ENCODE peak calls at places on chromosomes 2 and 18, in seven cellular contexts. J is Karpas-422, T is fibroblast of lung, G is HepG2, D is PC-3, M is endodermal cell, A is neural progenitor cell. N is an unnamed sample. For H3K9me3 and H3K27me3, the result is how much of the 10 kb centered on the place peaks cover.

GRCh38 chr2:84946204-84947009 is 24.6 kb upstream of the KCMF1 start:
- DNase-seq in J (peak), T (peak), G (peak), D (peak), M (no peak), A (no peak), N (peak)

GRCh38 chr2:85838641-85839040 is 50.1 kb downstream of the ST3GAL5 start:
- DNase-seq in J (no peak), T (no peak), G (no peak), D (no peak), M (no peak), A (no peak), N (no peak)

GRCh38 chr18:8742382-8743361 is 37.3 kb downstream of the MTCL1 start:
- DNase-seq in J (no peak), T (no peak), G (no peak), D (no peak), M (no peak), A (no peak), N (no peak)

GRCh38 chr2:186664644-186665043 is 29.2 kb upstream of the FAM171B start:
- DNase-seq in J (no peak), T (no peak), G (no peak), D (no peak), M (no peak), A (no peak), N (no peak)

GRCh38 chr18:51229328-51229727 is 31.8 kb upstream of the MEX3C start:
- DNase-seq in J (no peak), T (no peak), G (no peak), D (no peak), M (no peak), A (no peak), N (no peak)

GRCh38 chr2:25936889-25937545 is 45.3 kb downstream of the KIF3C start:
- DNase-seq in J (no peak), T (no peak), G (no peak), D (no peak), M (no peak), A (no peak), N (no peak)

GRCh38 chr2:215002500-215002899 is 135.9 kb downstream of the ABCA12 start:
- DNase-seq in J (peak), T (peak), G (peak), D (peak), M (no peak), A (peak), N (peak)

GRCh38 chr18:54260376-54261072 is 8.8 kb upstream of the POLI start:
- DNase-seq in J (no peak), T (no peak), G (peak), D (peak), M (no peak), A (no peak), N (no peak)

GRCh38 chr2:98242006-98242405 is 104.2 kb upstream of the CNGA3 start:
- DNase-seq in J (no peak), T (no peak), G (no peak), D (no peak), M (no peak), A (peak), N (no peak)

GRCh38 chr2:203656522-203657287 is 49.7 kb upstream of the CD28 start:
- DNase-seq in J (peak), T (peak), G (peak), D (no peak), M (peak), A (peak), N (peak)

GRCh38 chr18:59792353-59792752 is 95.1 kb upstream of the CCBE1 start:
- DNase-seq in J (no peak), T (no peak), G (no peak), D (no peak), M (no peak), A (no peak), N (no peak)

GRCh38 chr2:236863729-236864126 is 222.0 kb upstream of the COPS8 start:
- DNase-seq in J (no peak), T (no peak), G (no peak), D (no peak), M (peak), A (no peak), N (no peak)

GRCh38 chr18:37282386-37283037 is 283.1 kb downstream of the CELF4 start:
- DNase-seq in J (peak), T (no peak), G (peak), D (peak), M (peak), A (peak), N (peak)

GRCh38 chr2:231207734-231208133 is 9.3 kb downstream of the ARMC9 start:
- DNase-seq in J (no peak), T (no peak), G (no peak), D (no peak), M (no peak), A (no peak), N (no peak)

GRCh38 chr18:65587491-65587890 is 163.3 kb upstream of the CDH7 start:
- DNase-seq in J (no peak), T (no peak), G (no peak), D (peak), M (no peak), A (no peak), N (no peak)

GRCh38 chr2:235418918-235419317 is 74.9 kb upstream of the AGAP1 start:
- DNase-seq in J (no peak), T (no peak), G (no peak), D (no peak), M (no peak), A (no peak), N (no peak)

GRCh38 chr18:48833701-48834394 is 116.9 kb downstream of the SMAD7 start:
- DNase-seq in J (peak), T (peak), G (no peak), D (peak), M (peak), A (no peak), N (peak)

GRCh38 chr2:105287692-105288091 is 41.8 kb downstream of the TGFBRAP1 start:
- DNase-seq in J (peak), T (peak), G (peak), D (peak), M (peak), A (peak), N (peak)

GRCh38 chr2:182142062-182142461 is 156.4 kb downstream of the PPP1R1C start:
- DNase-seq in J (no peak), T (peak), G (no peak), D (no peak), M (no peak), A (no peak), N (no peak)

GRCh38 chr18:44495151-44495550 is 185.5 kb upstream of the SETBP1 start:
- DNase-seq in J (no peak), T (no peak), G (no peak), D (no peak), M (no peak), A (no peak), N (no peak)

GRCh38 chr18:77657651-77658308 is 408.1 kb downstream of the GALR1 start:
- DNase-seq in J (no peak), T (no peak), G (no peak), D (no peak), M (no peak), A (no peak), N (no peak)
- H3K9me3 ChIP-seq in J (under half), T (under half), G (under half), D (under half), M (under half), A (under half), N (under half)

DNA sequence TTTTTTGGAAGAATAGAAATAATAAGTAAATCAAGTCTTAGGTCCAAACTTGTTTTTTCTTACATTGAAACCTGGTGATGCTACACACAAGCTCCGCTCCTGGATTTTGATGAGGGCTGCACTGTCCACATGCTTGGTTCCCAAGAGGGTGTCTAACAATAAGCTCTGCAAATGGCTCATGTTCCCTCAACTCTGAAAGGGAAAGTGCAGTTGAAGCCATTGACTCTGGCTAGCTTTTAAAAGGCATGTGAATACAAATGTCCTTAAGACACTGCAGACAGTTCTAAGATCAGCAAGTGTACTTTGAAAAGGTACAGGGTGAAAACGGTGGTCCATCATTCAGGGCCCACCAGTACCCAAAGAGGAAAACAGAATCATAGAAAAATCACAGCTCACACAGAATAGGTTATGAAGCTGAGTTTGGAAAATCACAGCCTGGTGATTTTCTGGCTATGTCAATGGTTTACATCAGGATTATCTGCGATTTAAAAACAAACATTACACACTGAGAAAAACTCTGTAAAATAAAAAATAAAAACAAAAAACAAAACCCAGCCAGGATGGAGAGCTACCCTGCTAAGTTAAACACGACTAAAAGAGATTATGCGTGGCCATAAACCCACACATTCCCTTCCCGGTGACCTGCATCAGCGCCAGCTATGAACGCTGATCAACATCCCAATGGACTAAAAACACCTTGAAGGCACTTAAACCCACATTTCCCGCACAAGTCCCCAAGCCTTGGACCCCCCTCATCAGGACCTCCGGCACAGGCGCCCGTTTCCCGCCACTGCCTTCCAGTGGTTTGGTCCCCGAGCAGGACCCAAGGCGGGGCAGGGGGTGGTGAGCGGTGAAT is 550 bp downstream of the PFN4 start:
- DNase-seq in J (no peak), T (no peak), G (no peak), D (no peak), M (no peak), A (peak), N (peak)
- H3K9ac ChIP-seq in J (peak), T (peak), G (peak), D (peak), M (no peak), A (peak), N (peak)

DNA sequence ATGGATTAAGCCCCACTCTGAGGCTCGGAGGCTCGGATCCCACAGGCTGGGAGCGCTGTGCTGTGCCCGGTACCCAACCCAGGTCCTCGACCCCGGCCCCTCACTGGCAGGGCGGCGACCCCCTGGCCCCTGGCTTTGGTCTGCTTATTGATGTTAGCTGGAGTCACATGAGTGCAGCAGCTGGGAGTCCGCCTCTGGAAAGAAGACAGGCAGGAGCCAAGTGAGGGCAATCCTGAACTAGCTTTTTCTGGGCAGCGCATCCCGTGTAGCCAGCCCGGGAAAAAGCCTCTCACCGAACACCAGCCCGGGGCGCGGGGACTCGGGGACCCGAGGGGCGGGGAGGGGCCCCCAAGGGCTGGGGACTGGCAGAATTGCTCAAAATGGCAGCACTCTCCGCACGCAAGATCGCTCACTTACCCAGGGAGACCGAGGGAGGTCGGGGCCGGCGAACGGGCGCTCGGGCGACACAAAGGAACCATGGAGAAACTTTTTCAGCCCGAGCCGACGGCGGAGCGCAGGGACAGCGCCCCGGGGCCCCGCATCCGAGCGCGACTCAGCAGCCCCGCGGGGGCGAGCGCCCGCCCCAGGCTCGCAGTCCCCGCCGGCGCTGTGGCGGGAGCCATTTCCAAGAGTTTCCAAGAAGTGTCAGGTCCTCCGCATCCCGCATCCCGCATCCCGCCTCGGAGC is 566 bp downstream of the TMEM200C start:
- DNase-seq in J (no peak), T (peak), G (no peak), D (no peak), M (peak), A (peak), N (peak)
- H3K27me3 ChIP-seq in J (under half), T (under half), G (under half), D (under half), M (under half), A (under half), N (under half)

DNA sequence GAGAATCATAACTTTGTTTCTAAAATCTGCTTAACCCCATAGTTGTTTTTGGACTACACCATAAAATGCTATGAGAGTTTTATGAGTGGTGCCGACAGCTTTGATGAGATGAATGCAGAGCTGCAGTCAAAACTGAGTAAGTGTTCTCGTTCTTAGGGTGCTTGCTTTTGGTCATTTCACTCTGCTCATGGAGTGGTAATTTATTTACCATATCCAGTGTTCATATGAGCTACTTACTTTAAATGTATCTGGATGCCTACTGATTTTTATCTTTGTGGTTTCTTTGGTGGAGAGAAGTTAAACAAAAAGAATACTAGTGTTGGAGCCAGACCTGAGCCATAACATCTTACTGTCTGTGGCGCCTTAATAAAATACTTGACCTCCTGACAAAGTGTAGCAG is 16.4 kb downstream of the NDC80 start:
- DNase-seq in J (no peak), T (no peak), G (no peak), D (no peak), M (no peak), A (no peak), N (no peak)
- H3K9me3 ChIP-seq in J (under half), T (under half), G (under half), D (under half), M (under half), A (under half), N (under half)

GRCh38 chr18:23883277-23883790 is 131.2 kb upstream of the TTC39C start:
- DNase-seq in J (no peak), T (no peak), G (peak), D (no peak), M (no peak), A (no peak), N (no peak)

GRCh38 chr18:23887035-23887434 is 127.5 kb upstream of the TTC39C start:
- DNase-seq in J (no peak), T (no peak), G (no peak), D (no peak), M (no peak), A (no peak), N (no peak)

GRCh38 chr18:23885750-23886149 is 128.8 kb upstream of the TTC39C start:
- DNase-seq in J (no peak), T (peak), G (no peak), D (no peak), M (no peak), A (no peak), N (no peak)

GRCh38 chr18:23882616-23883276 is 131.8 kb upstream of the TTC39C start:
- DNase-seq in J (no peak), T (no peak), G (no peak), D (no peak), M (no peak), A (no peak), N (no peak)

GRCh38 chr18:23884712-23885375 is 129.7 kb upstream of the TTC39C start:
- DNase-seq in J (no peak), T (no peak), G (peak), D (no peak), M (no peak), A (no peak), N (no peak)
- H3K9ac ChIP-seq in J (no peak), T (no peak), G (no peak), D (no peak), M (no peak), A (no peak), N (peak)

DNA sequence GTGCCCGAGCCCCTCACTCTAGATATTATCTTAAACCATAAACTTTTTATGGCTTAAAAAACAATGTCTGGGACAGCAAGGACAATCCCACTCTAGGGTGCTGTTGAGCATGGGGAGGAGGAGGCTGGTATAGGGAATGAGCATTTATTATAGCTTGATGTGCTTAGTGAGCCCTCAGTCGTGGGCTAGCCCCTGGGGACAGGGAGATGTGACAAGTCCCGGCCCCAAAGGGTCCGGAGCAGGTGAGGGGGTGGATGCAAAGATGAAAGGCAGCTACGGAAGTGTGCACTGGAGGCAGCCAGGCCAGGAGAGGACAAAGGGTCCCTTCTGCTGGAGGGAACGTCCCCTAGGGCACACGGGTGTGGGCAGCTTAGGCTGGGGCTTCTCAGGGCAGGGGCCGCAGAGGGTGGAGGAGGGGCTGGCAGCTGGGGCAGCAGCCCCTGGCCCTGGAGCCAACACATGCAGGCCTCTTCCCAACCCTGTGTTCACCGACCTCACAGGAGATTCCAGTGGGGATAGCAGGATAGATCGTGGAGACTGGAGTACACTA is 106.3 kb upstream of the GPC1 start:
- DNase-seq in J (no peak), T (no peak), G (no peak), D (no peak), M (no peak), A (no peak), N (no peak)
- H3K27me3 ChIP-seq in J (under half), T (under half), G (under half), D (half or more), M (under half), A (under half), N (half or more)

GRCh38 chr2:226179010-226179409 is 620.6 kb downstream of the IRS1 start:
- DNase-seq in J (no peak), T (peak), G (no peak), D (peak), M (no peak), A (no peak), N (no peak)
- H3K9me3 ChIP-seq in J (under half), T (under half), G (under half), D (under half), M (under half), A (under half), N (half or more)

DNA sequence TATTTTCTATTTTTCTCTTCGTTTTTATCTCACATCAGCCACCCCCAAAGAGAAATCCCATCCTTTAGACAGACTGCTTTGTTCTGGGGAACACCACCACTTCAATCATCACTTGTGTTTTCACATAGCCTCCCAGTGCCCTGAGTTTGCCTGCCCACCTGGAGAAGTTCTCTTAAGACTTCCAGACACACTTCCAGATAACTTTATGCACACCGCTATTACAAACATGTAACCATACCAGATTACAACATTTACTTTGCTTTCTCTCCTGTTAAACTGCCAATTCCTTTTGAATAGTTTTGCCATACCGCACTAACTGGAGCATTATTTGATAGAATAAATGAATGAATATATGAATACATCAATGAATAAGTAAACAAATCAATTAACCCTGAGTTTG is 1353.6 kb downstream of the DPP10 start:
- DNase-seq in J (no peak), T (no peak), G (no peak), D (no peak), M (no peak), A (no peak), N (no peak)
- H3K9ac ChIP-seq in J (no peak), T (no peak), G (no peak), D (no peak), M (no peak), A (no peak), N (no peak)

GRCh38 chr2:172249336-172249735 is 146.6 kb upstream of the DLX2 start:
- DNase-seq in J (no peak), T (peak), G (no peak), D (peak), M (no peak), A (no peak), N (no peak)

GRCh38 chr2:172246649-172247048 is 143.9 kb upstream of the DLX2 start:
- DNase-seq in J (peak), T (peak), G (peak), D (peak), M (peak), A (no peak), N (no peak)

GRCh38 chr2:172249986-172250385 is 147.3 kb upstream of the DLX2 start:
- DNase-seq in J (no peak), T (peak), G (no peak), D (peak), M (no peak), A (no peak), N (no peak)

GRCh38 chr2:172247203-172247602 is 144.5 kb upstream of the DLX2 start:
- DNase-seq in J (no peak), T (no peak), G (peak), D (peak), M (peak), A (no peak), N (no peak)

DNA sequence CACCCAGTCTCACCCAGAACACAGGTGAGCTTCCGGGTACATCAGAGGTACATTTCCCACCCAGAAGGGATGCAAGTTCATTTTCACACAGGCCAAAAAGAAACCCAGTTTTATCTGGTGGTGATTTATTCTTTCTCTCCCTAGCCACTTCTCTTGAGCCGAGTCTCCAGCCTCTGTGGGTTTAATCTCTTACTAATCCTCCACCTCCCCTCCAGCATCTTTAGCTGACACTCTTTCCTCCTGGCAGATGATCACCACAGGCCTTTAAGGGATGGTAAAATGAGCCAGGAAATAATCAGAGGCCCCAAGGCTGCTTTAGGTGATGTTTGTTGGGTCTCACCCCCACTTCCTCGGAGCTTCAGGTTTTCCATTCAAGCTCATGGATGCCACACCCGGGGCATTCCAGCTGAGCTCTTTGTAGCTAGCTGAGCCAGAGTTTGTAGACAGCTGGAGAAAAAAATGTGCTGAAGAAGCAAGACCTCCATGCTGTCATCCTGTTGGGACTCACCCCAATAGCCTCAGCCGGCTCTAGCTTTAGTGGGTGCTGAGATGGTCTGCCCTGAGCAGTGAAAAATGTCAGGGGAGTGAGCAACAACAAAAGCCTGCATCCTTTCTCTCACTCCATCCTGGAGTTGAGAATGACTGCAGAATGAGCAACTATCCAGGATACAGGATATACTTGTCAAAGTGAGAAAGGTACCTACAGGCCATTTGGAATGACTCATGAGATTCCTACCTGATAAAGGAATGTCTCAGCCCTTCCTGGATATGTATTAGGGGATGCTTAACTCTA is 145.9 kb upstream of the DLX2 start:
- DNase-seq in J (no peak), T (peak), G (no peak), D (peak), M (peak), A (peak), N (no peak)
- H3K27me3 ChIP-seq in J (under half), T (under half), G (under half), D (under half), M (under half), A (under half), N (under half)

GRCh38 chr18:62596145-62597005 is 73.5 kb downstream of the ZCCHC2 start:
- DNase-seq in J (no peak), T (peak), G (no peak), D (no peak), M (peak), A (peak), N (peak)
- H3K9me3 ChIP-seq in J (under half), T (under half), G (under half), D (under half), M (under half), A (under half), N (under half)